ENCODE peak calls at places on chromosomes 11 and 22, in five cellular contexts. One of them, this sample, is unnamed.

GRCh38 chr11:61693897-61694840 is 14.0 kb downstream of the DAGLA start:
- DNase-seq in esophagus muscularis mucosa: no peak
- DNase-seq in lung: no peak
- DNase-seq in stomach: no peak
- DNase-seq in tibial artery: no peak
- DNase-seq in this sample: no peak

GRCh38 chr11:122505304-122506006 is 150.1 kb upstream of the UBASH3B start:
- DNase-seq in stomach: peak; percentile 68
- DNase-seq in tibial artery: peak; percentile 92
- DNase-seq in lung: peak; percentile 74
- DNase-seq in esophagus muscularis mucosa: peak; percentile 95
- DNase-seq in this sample: peak; percentile 84

GRCh38 chr11:81104051-81104450 is 1629.6 kb downstream of the FAM181B start:
- DNase-seq in stomach: no peak
- DNase-seq in tibial artery: no peak
- DNase-seq in esophagus muscularis mucosa: no peak
- DNase-seq in lung: no peak
- DNase-seq in this sample: no peak

GRCh38 chr22:47298017-47298820 is 535.8 kb downstream of the TBC1D22A start:
- DNase-seq in esophagus muscularis mucosa: no peak
- DNase-seq in lung: no peak
- DNase-seq in tibial artery: no peak
- DNase-seq in stomach: no peak
- DNase-seq in this sample: no peak

GRCh38 chr22:19146215-19146968 is 1.9 kb upstream of the ESS2 start:
- DNase-seq in stomach: no peak
- DNase-seq in esophagus muscularis mucosa: no peak
- DNase-seq in tibial artery: no peak
- DNase-seq in lung: no peak
- DNase-seq in this sample: peak; percentile 7

GRCh38 chr11:132840220-132840619 is 692.1 kb downstream of the OPCML start:
- DNase-seq in lung: no peak
- DNase-seq in tibial artery: no peak
- DNase-seq in esophagus muscularis mucosa: no peak
- DNase-seq in stomach: no peak
- DNase-seq in this sample: no peak

GRCh38 chr11:2375964-2376551 is 1.1 kb upstream of the CD81 start:
- DNase-seq in stomach: no peak
- DNase-seq in tibial artery: no peak
- DNase-seq in lung: no peak
- DNase-seq in esophagus muscularis mucosa: no peak
- DNase-seq in this sample: peak; percentile 78

GRCh38 chr11:14907411-14908213 is 15.6 kb upstream of the CYP2R1 start:
- DNase-seq in lung: peak; percentile 81
- DNase-seq in tibial artery: peak; percentile 80
- DNase-seq in stomach: peak; percentile 90
- DNase-seq in esophagus muscularis mucosa: peak; percentile 94
- DNase-seq in this sample: peak; percentile 91

GRCh38 chr11:111766834-111767142 is 599 bp upstream of the PPP2R1B start:
- DNase-seq in tibial artery: no peak
- DNase-seq in lung: no peak
- DNase-seq in stomach: no peak
- DNase-seq in esophagus muscularis mucosa: no peak
- DNase-seq in this sample: no peak

GRCh38 chr22:17281026-17281809 is 62.0 kb upstream of the ADA2 start:
- DNase-seq in tibial artery: no peak
- DNase-seq in esophagus muscularis mucosa: no peak
- DNase-seq in lung: peak; percentile 25
- DNase-seq in stomach: no peak
- DNase-seq in this sample: no peak

GRCh38 chr22:44702479-44703219 is 645 bp downstream of the PRR5 start:
- DNase-seq in stomach: peak; percentile 40
- DNase-seq in lung: no peak
- DNase-seq in esophagus muscularis mucosa: no peak
- DNase-seq in tibial artery: no peak
- DNase-seq in this sample: peak; percentile 85

GRCh38 chr11:115645631-115646271 is 141.5 kb upstream of the CADM1 start:
- DNase-seq in lung: no peak
- DNase-seq in esophagus muscularis mucosa: no peak
- DNase-seq in stomach: no peak
- DNase-seq in tibial artery: no peak
- DNase-seq in this sample: no peak

GRCh38 chr22:46803031-46803880 is 40.8 kb downstream of the TBC1D22A start:
- DNase-seq in lung: peak; percentile 65
- DNase-seq in stomach: peak; percentile 72
- DNase-seq in tibial artery: peak; percentile 65
- DNase-seq in esophagus muscularis mucosa: no peak
- DNase-seq in this sample: peak; percentile 67

GRCh38 chr11:112128483-112129121 is 35.3 kb downstream of the IL18 start:
- DNase-seq in esophagus muscularis mucosa: no peak
- DNase-seq in tibial artery: no peak
- DNase-seq in stomach: peak; percentile 39
- DNase-seq in lung: no peak
- DNase-seq in this sample: no peak

GRCh38 chr11:130533113-130533803 is 84.8 kb downstream of the ADAMTS15 start:
- DNase-seq in lung: no peak
- DNase-seq in tibial artery: no peak
- DNase-seq in stomach: no peak
- DNase-seq in esophagus muscularis mucosa: no peak
- DNase-seq in this sample: no peak

GRCh38 chr11:120054016-120054752 is 83.7 kb downstream of the TRIM29 start:
- DNase-seq in esophagus muscularis mucosa: peak; percentile 70
- DNase-seq in stomach: no peak
- DNase-seq in lung: no peak
- DNase-seq in tibial artery: no peak
- DNase-seq in this sample: no peak

GRCh38 chr11:107999759-108000455 is 8.8 kb upstream of the CUL5 start:
- DNase-seq in lung: no peak
- DNase-seq in stomach: no peak
- DNase-seq in tibial artery: no peak
- DNase-seq in esophagus muscularis mucosa: no peak
- DNase-seq in this sample: no peak

GRCh38 chr11:119441898-119442243 is 18.9 kb upstream of the THY1 start:
- DNase-seq in esophagus muscularis mucosa: peak; percentile 17
- DNase-seq in lung: no peak
- DNase-seq in stomach: no peak
- DNase-seq in tibial artery: no peak
- DNase-seq in this sample: no peak

GRCh38 chr11:35106595-35106994 is 32.4 kb upstream of the CD44 start:
- DNase-seq in stomach: no peak
- DNase-seq in lung: no peak
- DNase-seq in tibial artery: no peak
- DNase-seq in esophagus muscularis mucosa: no peak
- DNase-seq in this sample: no peak

GRCh38 chr11:47425611-47426010 is 628 bp downstream of the PSMC3 start:
- DNase-seq in lung: no peak
- DNase-seq in stomach: no peak
- DNase-seq in esophagus muscularis mucosa: no peak
- DNase-seq in tibial artery: no peak
- DNase-seq in this sample: no peak

GRCh38 chr22:19110064-19110458 is 12.2 kb downstream of the DGCR2 start:
- DNase-seq in lung: no peak
- DNase-seq in stomach: no peak
- DNase-seq in esophagus muscularis mucosa: no peak
- DNase-seq in tibial artery: peak; percentile 17
- DNase-seq in this sample: no peak

GRCh38 chr11:121643530-121644512 is 191.1 kb upstream of the SORL1-AS1 start:
- DNase-seq in tibial artery: no peak
- DNase-seq in esophagus muscularis mucosa: no peak
- DNase-seq in lung: no peak
- DNase-seq in stomach: no peak
- DNase-seq in this sample: no peak

GRCh38 chr22:41772645-41773044 is 27.8 kb upstream of the CCDC134 start:
- DNase-seq in lung: no peak
- DNase-seq in tibial artery: no peak
- DNase-seq in stomach: no peak
- DNase-seq in esophagus muscularis mucosa: no peak
- DNase-seq in this sample: no peak

DNA sequence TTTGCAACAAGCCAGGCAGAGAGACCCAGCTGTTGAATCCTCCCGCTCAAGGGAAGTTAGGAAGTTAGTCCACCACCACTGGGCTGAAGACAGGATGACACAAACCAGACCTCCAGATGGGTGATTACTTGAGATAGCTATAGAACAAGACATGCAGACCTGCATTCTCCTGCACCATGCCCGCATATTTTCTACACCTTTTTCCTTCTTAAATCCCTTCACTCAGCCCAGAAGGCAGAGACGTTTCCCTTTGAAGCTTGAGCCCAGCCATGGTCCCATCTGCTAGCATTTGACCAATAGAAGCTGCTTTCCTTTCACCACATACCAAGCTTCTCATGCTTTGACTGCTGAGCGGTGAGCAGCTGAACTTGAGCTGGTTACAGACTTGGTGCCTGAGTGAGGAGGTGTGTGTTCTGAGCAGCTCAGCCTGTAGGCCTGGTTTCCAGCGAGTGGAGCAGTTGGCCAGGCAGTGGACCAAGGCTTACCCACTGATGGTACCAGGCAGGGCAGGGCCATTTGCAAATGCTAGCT is 29.2 kb upstream of the CBX6 start:
- DNase-seq in stomach: no peak
- DNase-seq in tibial artery: no peak
- DNase-seq in lung: no peak
- DNase-seq in esophagus muscularis mucosa: no peak
- DNase-seq in this sample: no peak
- H3K4me3 ChIP-seq in stomach: no peak overlapping the region
- H3K4me3 ChIP-seq in tibial artery: no peak overlapping the region
- H3K4me3 ChIP-seq in lung: no peak overlapping the region
- H3K4me3 ChIP-seq in esophagus muscularis mucosa: no peak overlapping the region
- H3K4me3 ChIP-seq in this sample: no peak overlapping the region

GRCh38 chr22:24144056-24144455 is 37.2 kb upstream of the SUSD2 start:
- DNase-seq in tibial artery: no peak
- DNase-seq in stomach: no peak
- DNase-seq in esophagus muscularis mucosa: no peak
- DNase-seq in lung: no peak
- DNase-seq in this sample: no peak

GRCh38 chr22:24144471-24145115 is 36.7 kb upstream of the SUSD2 start:
- DNase-seq in lung: no peak
- DNase-seq in stomach: no peak
- DNase-seq in esophagus muscularis mucosa: no peak
- DNase-seq in tibial artery: no peak
- DNase-seq in this sample: no peak

GRCh38 chr22:24146190-24146616 is 35.1 kb upstream of the SUSD2 start:
- DNase-seq in lung: peak; percentile 82
- DNase-seq in esophagus muscularis mucosa: no peak
- DNase-seq in tibial artery: peak; percentile 81
- DNase-seq in stomach: peak; percentile 58
- DNase-seq in this sample: peak; percentile 89

GRCh38 chr22:24146791-24147353 is 34.4 kb upstream of the SUSD2 start:
- DNase-seq in lung: no peak
- DNase-seq in tibial artery: peak; percentile 84
- DNase-seq in esophagus muscularis mucosa: no peak
- DNase-seq in stomach: no peak
- DNase-seq in this sample: no peak

DNA sequence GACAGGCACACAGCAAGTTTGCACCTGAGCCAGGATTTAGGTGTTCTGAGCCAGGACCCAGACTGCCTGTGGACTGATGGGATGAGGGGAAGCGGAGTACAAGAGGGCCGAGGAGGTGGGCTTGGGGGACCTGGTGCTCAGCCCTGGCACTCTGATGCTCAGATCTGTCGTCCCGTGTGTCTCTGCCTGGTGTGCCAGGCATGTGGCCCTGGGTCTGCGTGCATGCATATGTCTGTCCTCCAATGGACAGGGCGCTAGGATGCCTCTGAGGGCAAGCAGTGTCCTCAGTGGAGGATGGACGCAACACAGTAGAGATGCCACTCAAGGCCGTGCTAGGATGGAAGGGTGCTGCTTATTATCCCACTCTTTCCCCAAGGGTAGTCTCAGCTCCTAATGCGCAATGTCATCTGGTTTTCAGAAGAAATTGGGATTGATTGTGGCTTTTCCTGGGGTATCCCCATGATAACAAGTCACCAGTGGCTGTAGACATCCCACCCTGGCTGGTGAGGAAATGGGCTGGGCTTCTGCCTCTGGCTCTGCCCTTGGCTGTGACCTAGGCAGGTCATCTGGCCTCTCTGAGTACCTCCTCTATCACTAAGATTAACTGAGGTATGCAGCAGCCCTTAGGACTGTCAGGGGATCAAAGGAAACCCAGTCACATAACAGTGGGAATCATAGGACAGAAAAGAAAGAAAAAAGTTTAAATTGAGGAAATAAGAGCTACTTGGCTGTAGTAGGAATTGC is 35.7 kb upstream of the SUSD2 start:
- DNase-seq in esophagus muscularis mucosa: no peak
- DNase-seq in stomach: no peak
- DNase-seq in lung: no peak
- DNase-seq in tibial artery: no peak
- DNase-seq in this sample: no peak
- H3K27ac ChIP-seq in esophagus muscularis mucosa: peak overlapping the region; percentile 80
- H3K27ac ChIP-seq in stomach: peak overlapping the region; percentile 89
- H3K27ac ChIP-seq in lung: peak overlapping the region; percentile 69
- H3K27ac ChIP-seq in tibial artery: peak overlapping the region; percentile 83
- H3K27ac ChIP-seq in this sample: peak overlapping the region; percentile 64

GRCh38 chr22:37176464-37177061 is 11.5 kb downstream of the C1QTNF6 start:
- DNase-seq in esophagus muscularis mucosa: no peak
- DNase-seq in tibial artery: peak; percentile 80
- DNase-seq in stomach: peak; percentile 62
- DNase-seq in lung: no peak
- DNase-seq in this sample: no peak
- H3K4me3 ChIP-seq in esophagus muscularis mucosa: peak overlapping the region; percentile 10
- H3K4me3 ChIP-seq in tibial artery: no peak overlapping the region
- H3K4me3 ChIP-seq in stomach: peak overlapping the region; percentile 14
- H3K4me3 ChIP-seq in lung: no peak overlapping the region
- H3K4me3 ChIP-seq in this sample: no peak overlapping the region

GRCh38 chr11:64742940-64743590 is 877 bp downstream of the RASGRP2 start:
- DNase-seq in stomach: peak; percentile 79
- DNase-seq in tibial artery: peak; percentile 95
- DNase-seq in lung: peak; percentile 79
- DNase-seq in esophagus muscularis mucosa: no peak
- DNase-seq in this sample: peak; percentile 86
- H3K27ac ChIP-seq in stomach: peak overlapping the region; percentile 84
- H3K27ac ChIP-seq in tibial artery: peak overlapping the region; percentile 92
- H3K27ac ChIP-seq in lung: peak overlapping the region; percentile 84
- H3K27ac ChIP-seq in esophagus muscularis mucosa: peak overlapping the region; percentile 92
- H3K27ac ChIP-seq in this sample: no peak overlapping the region

DNA sequence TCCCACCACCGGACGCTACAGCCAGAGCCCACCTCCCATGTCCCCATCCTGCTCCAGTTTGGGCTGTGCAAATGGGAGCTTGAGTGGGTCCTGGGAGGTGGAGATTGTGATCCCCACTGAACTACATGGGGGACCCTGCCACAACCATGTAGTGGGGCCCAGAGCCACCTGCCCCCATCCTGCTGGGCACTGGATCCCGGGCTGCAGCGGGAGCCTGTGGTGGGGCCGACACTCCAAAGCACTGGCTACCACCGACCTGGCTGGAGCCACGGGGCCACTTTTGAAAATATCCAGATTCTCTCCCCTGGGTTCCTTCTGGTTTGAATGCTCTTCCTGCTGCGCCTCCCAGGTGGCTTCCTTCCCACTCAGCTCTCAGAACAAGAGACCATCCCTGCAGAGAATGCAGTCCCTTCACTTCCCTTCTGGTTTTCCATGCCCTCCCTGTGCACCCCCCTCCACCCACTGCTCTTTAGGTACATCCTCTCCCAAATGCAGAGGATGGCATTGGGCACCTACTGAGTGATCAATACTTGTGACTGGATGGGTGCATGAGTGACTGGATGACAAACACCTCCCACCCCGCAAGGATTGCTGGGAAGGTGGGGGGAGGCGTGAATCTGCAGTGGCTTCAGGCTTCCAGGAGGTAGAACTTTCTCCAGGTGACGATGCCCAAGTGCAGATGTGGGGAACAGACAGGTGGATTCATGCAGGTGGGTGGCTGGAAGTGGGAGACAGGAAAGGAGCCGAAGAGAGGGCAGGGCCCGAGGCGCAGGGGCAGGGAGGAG is 846 bp upstream of the UNC93B1 start:
- DNase-seq in tibial artery: no peak
- DNase-seq in stomach: no peak
- DNase-seq in esophagus muscularis mucosa: no peak
- DNase-seq in lung: no peak
- DNase-seq in this sample: no peak
- H3K4me3 ChIP-seq in tibial artery: peak overlapping the region; percentile 76
- H3K4me3 ChIP-seq in stomach: peak overlapping the region; percentile 82
- H3K4me3 ChIP-seq in esophagus muscularis mucosa: peak overlapping the region; percentile 82
- H3K4me3 ChIP-seq in lung: no peak overlapping the region
- H3K4me3 ChIP-seq in this sample: no peak overlapping the region

This sample was measured in pancreas.